ENCODE peak calls at places on chromosomes 11 and 22, in ten cellular contexts. Z, W, D, G, Y, A, P, E, N and T are unnamed samples.

GRCh38 chr11:1084561-1085439 is 10.1 kb downstream of the MUC2 start:
- DNase-seq in P (no peak), Z (no peak), N (no peak), E (no peak), D (no peak), W (no peak), G (no peak), A (no peak), Y (no peak), T (peak)

GRCh38 chr22:48772286-48772907 is 1055.3 kb downstream of the BRD1 start:
- DNase-seq in E (no peak), P (no peak), Y (no peak), Z (no peak), D (no peak), A (no peak), W (no peak), N (no peak), G (no peak), T (no peak)

GRCh38 chr11:1887451-1888346 is 4.0 kb downstream of the PRR33 start:
- DNase-seq in D (no peak), Z (no peak), W (no peak), G (no peak), N (no peak), A (no peak), Y (no peak), P (no peak), E (no peak), T (no peak)

GRCh38 chr22:30826670-30827355 is 132.1 kb downstream of the OSBP2 start:
- DNase-seq in Y (no peak), E (no peak), N (no peak), P (no peak), G (no peak), Z (no peak), W (no peak), A (no peak), D (no peak), T (no peak)

GRCh38 chr11:60332923-60333322 is 5.9 kb downstream of the MS4A6E start:
- DNase-seq in W (no peak), D (no peak), A (no peak), E (no peak), N (no peak), Z (no peak), Y (no peak), P (no peak), G (no peak), T (no peak)

GRCh38 chr11:24391165-24391564 is 105.7 kb upstream of the LUZP2 start:
- DNase-seq in A (no peak), P (no peak), D (no peak), G (peak), N (no peak), Y (no peak), E (no peak), W (no peak), Z (no peak), T (no peak)

GRCh38 chr22:36940676-36941075 is 27.2 kb downstream of the CSF2RB start:
- DNase-seq in D (no peak), A (no peak), P (no peak), E (no peak), Z (no peak), Y (no peak), G (no peak), N (no peak), W (no peak), T (no peak)

GRCh38 chr11:14414470-14415461 is 55.8 kb upstream of the RRAS2 start:
- DNase-seq in P (no peak), Y (no peak), Z (peak), A (no peak), G (no peak), E (no peak), D (no peak), W (no peak), N (peak), T (no peak)

GRCh38 chr22:45656577-45656976 is 15.1 kb upstream of the ATXN10 start:
- DNase-seq in A (no peak), N (no peak), G (no peak), Z (no peak), D (no peak), E (no peak), Y (no peak), W (no peak), P (no peak), T (no peak)

GRCh38 chr11:9808943-9809342 is 145.1 kb downstream of the SWAP70 start:
- DNase-seq in D (no peak), P (no peak), E (peak), Y (no peak), A (no peak), W (peak), Z (no peak), N (no peak), G (no peak), T (no peak)

GRCh38 chr11:59981106-59981770 is 17.4 kb downstream of the OOSP4A start:
- DNase-seq in G (no peak), A (no peak), E (no peak), Z (no peak), Y (no peak), P (no peak), N (no peak), D (no peak), W (no peak), T (no peak)

GRCh38 chr11:107789767-107790166 is 68.8 kb downstream of the SLC35F2 start:
- DNase-seq in G (no peak), E (no peak), N (no peak), A (no peak), W (no peak), Z (no peak), D (no peak), P (no peak), Y (no peak), T (no peak)